ENCODE peak calls at places on chromosome 7, in five cellular contexts. G is fibroblast of lung, M is DND-41, A is PC-3, U is H9. F is an unnamed sample. For H3K4me1, the result is how much of the 10 kb centered on the place peaks cover.

GRCh38 chr7:138000081-138000701 is 1.7 kb downstream of the CREB3L2 start:
- DNase-seq in G (peak), A (no peak), U (peak), M (peak), F (peak)

GRCh38 chr7:157635669-157636068 is 298.9 kb downstream of the DNAJB6 start:
- DNase-seq in G (no peak), A (no peak), U (no peak), M (no peak), F (no peak)

GRCh38 chr7:141590071-141590470 is 38.9 kb downstream of the AGK start:
- DNase-seq in U (no peak), G (no peak), M (no peak), A (no peak), F (no peak)

GRCh38 chr7:63044721-63045120 is 953.9 kb upstream of the ZNF722 start:
- DNase-seq in A (no peak), M (no peak), U (no peak), G (no peak), F (no peak)

GRCh38 chr7:116398672-116399071 is 100.9 kb upstream of the CAV2 start:
- DNase-seq in G (no peak), M (no peak), A (no peak), U (no peak), F (no peak)

GRCh38 chr7:76386691-76387260 is 22.7 kb downstream of the SSC4D start:
- DNase-seq in M (no peak), A (no peak), U (no peak), G (no peak), F (no peak)

GRCh38 chr7:4029941-4030340 is 652.2 kb upstream of the FOXK1 start:
- DNase-seq in U (no peak), M (no peak), G (no peak), A (no peak), F (no peak)

GRCh38 chr7:47474937-47475879 is 106.7 kb downstream of the TNS3 start:
- DNase-seq in M (no peak), A (peak), G (peak), U (peak), F (peak)

GRCh38 chr7:2002561-2003450 is 229.9 kb downstream of the MAD1L1 start:
- DNase-seq in G (no peak), A (no peak), M (no peak), U (peak), F (peak)

GRCh38 chr7:84647797-84648762 is 453.5 kb upstream of the SEMA3A start:
- DNase-seq in G (peak), M (no peak), U (no peak), A (peak), F (no peak)

GRCh38 chr7:151795168-151795754 is 81.7 kb downstream of the PRKAG2 start:
- DNase-seq in A (peak), M (no peak), U (no peak), G (no peak), F (peak)

GRCh38 chr7:78215199-78215598 is 416.6 kb downstream of the PHTF2 start:
- DNase-seq in G (no peak), U (no peak), A (no peak), M (no peak), F (no peak)

GRCh38 chr7:29350351-29350750 is 155.8 kb downstream of the CHN2 start:
- DNase-seq in A (no peak), G (no peak), M (no peak), U (no peak), F (no peak)

GRCh38 chr7:30853576-30853975 is 58.1 kb upstream of the AQP1 start:
- DNase-seq in U (no peak), G (no peak), M (no peak), A (no peak), F (peak)

GRCh38 chr7:120060283-120060682 is 212.7 kb upstream of the KCND2 start:
- DNase-seq in M (no peak), A (no peak), G (peak), U (no peak), F (no peak)

GRCh38 chr7:137727413-137727812 is 119.4 kb downstream of the DGKI start:
- DNase-seq in M (no peak), G (peak), A (no peak), U (no peak), F (no peak)

GRCh38 chr7:99036531-99037175 is 107.3 kb downstream of the SMURF1 start:
- DNase-seq in M (peak), G (peak), A (peak), U (peak), F (no peak)

GRCh38 chr7:88092676-88092999 is 127.2 kb downstream of the SRI start:
- DNase-seq in A (no peak), M (no peak), U (no peak), G (no peak), F (no peak)

GRCh38 chr7:159033956-159034938 is 110.4 kb downstream of the VIPR2 start:
- DNase-seq in M (no peak), U (no peak), A (no peak), G (no peak), F (no peak)

GRCh38 chr7:101094791-101095375 is 9.6 kb downstream of the TRIM56 start:
- DNase-seq in U (peak), A (peak), M (no peak), G (peak), F (no peak)

GRCh38 chr7:97865104-97865503 is 7.1 kb downstream of the ASNS start:
- DNase-seq in A (no peak), G (no peak), M (no peak), U (no peak), F (no peak)

GRCh38 chr7:142412551-142413193 is 154.8 kb upstream of the PRSS58 start:
- DNase-seq in A (peak), U (peak), M (peak), G (peak), F (no peak)

GRCh38 chr7:45126920-45127319 is 15.4 kb upstream of the TBRG4 start:
- DNase-seq in U (no peak), M (no peak), A (no peak), G (no peak), F (no peak)

GRCh38 chr7:44673324-44673723 is 66.9 kb downstream of the OGDH start:
- DNase-seq in M (no peak), G (no peak), A (no peak), U (no peak), F (no peak)

GRCh38 chr7:20514364-20514763 is 101.1 kb upstream of the ABCB5 start:
- DNase-seq in U (no peak), M (no peak), A (peak), G (peak), F (peak)

GRCh38 chr7:66303454-66304160 is 98.5 kb downstream of the TPST1 start:
- DNase-seq in U (no peak), M (no peak), G (no peak), A (no peak), F (peak)

GRCh38 chr7:33701189-33701740 is 204.1 kb upstream of the BMPER start:
- DNase-seq in G (no peak), M (no peak), U (no peak), A (no peak), F (no peak)

GRCh38 chr7:121531175-121532070 is 135.3 kb upstream of the FAM3C start:
- DNase-seq in G (no peak), M (no peak), A (peak), U (no peak), F (no peak)

GRCh38 chr7:20541615-20542349 is 73.7 kb upstream of the ABCB5 start:
- DNase-seq in G (no peak), M (no peak), U (no peak), A (no peak), F (no peak)

GRCh38 chr7:151426486-151426905 is 13.4 kb downstream of the CRYGN start:
- DNase-seq in G (peak), U (no peak), M (no peak), A (peak), F (no peak)

GRCh38 chr7:2016761-2017482 is 215.8 kb downstream of the MAD1L1 start:
- DNase-seq in G (no peak), A (no peak), U (no peak), M (no peak), F (peak)

GRCh38 chr7:80724249-80724871 is 85.9 kb downstream of the CD36 start:
- DNase-seq in M (no peak), U (no peak), G (peak), A (peak), F (no peak)

GRCh38 chr7:35351466-35351865 is 97.6 kb upstream of the TBX20 start:
- DNase-seq in A (no peak), M (no peak), G (no peak), U (no peak), F (no peak)

GRCh38 chr7:66640802-66641525 is 12.3 kb downstream of the KCTD7 start:
- DNase-seq in M (no peak), G (no peak), A (no peak), U (no peak), F (no peak)

GRCh38 chr7:89826574-89826973 is 327.7 kb upstream of the STEAP1 start:
- DNase-seq in U (no peak), G (no peak), A (no peak), M (no peak), F (no peak)

GRCh38 chr7:80182630-80183276 is 48.1 kb downstream of the GNAI1 start:
- DNase-seq in G (peak), U (no peak), A (peak), M (no peak), F (no peak)

GRCh38 chr7:36366649-36367560 is 22.8 kb upstream of the ANLN start:
- DNase-seq in M (peak), G (peak), A (peak), U (peak), F (peak)

DNA sequence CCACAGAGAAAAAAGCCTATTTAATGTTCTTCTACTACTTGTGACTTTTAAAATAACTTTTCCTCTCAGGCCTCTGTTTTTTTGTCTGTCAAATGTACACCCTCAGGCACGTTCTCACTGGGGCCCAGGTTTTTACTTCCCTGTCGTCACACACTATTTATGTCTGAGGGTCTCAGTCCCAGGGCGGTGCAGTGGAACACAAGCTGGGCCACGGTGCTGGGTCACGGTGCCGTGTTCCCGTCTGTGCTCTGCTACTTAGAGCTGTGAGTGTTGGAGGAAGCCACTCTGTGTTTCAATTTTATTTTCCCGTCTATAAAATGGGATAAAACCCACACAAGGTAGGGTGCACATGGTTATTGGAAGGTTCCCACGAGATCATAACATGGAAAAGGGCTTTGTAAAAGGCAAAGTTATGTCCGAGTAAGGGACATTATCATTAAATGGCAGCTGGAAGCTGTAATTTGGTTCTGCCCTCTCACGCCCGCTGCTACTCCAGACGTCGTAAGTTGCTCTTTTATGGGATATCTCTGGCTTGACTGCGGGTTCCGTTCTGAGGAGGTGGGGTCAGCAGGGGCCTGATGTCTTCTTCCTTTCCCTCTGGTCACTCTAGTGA is 25.1 kb downstream of the ZNF775 start:
- DNase-seq in G (no peak), U (no peak), M (peak), A (no peak), F (peak)
- H3K4me1 ChIP-seq in G (under half), U (under half), M (half or more), A (under half), F (under half)

GRCh38 chr7:17244786-17245185 is 53.7 kb upstream of the AHR start:
- DNase-seq in U (no peak), M (no peak), G (no peak), A (no peak), F (no peak)

GRCh38 chr7:17247357-17247756 is 51.1 kb upstream of the AHR start:
- DNase-seq in G (no peak), M (no peak), A (no peak), U (no peak), F (no peak)

GRCh38 chr7:17253885-17254284 is 44.6 kb upstream of the AHR start:
- DNase-seq in U (no peak), G (no peak), M (no peak), A (no peak), F (no peak)

GRCh38 chr7:17248527-17248926 is 49.9 kb upstream of the AHR start:
- DNase-seq in U (no peak), G (no peak), A (no peak), M (no peak), F (no peak)
- H3K9ac ChIP-seq in U (no peak), G (no peak), A (no peak), M (no peak), F (no peak)

GRCh38 chr7:71414490-71414889 is 282.5 kb downstream of the GALNT17 start:
- DNase-seq in M (peak), A (no peak), G (no peak), U (no peak), F (no peak)
- H3K4me1 ChIP-seq in M (under half), A (under half), G (under half), U (under half), F (under half)

GRCh38 chr7:106346678-106347217 is 62.0 kb upstream of the NAMPT start:
- DNase-seq in A (peak), G (peak), U (no peak), M (peak), F (no peak)
- H3K9ac ChIP-seq in A (no peak), G (no peak), U (no peak), M (no peak), F (no peak)

GRCh38 chr7:128741491-128741890 is 2.3 kb downstream of the CALU start:
- DNase-seq in G (no peak), A (no peak), U (no peak), M (no peak), F (no peak)

GRCh38 chr7:128744366-128744905 is 5.3 kb downstream of the CALU start:
- DNase-seq in M (no peak), A (no peak), U (no peak), G (no peak), F (no peak)

GRCh38 chr7:128740996-128741395 is 1.8 kb downstream of the CALU start:
- DNase-seq in G (peak), A (no peak), M (no peak), U (no peak), F (no peak)

GRCh38 chr7:128742206-128742605 is 3.0 kb downstream of the CALU start:
- DNase-seq in A (peak), G (peak), M (no peak), U (no peak), F (no peak)

GRCh38 chr7:128743112-128743772 is 4.1 kb downstream of the CALU start:
- DNase-seq in M (no peak), U (no peak), G (no peak), A (no peak), F (no peak)
- H3K4me1 ChIP-seq in M (under half), U (under half), G (under half), A (under half), F (under half)

GRCh38 chr7:5426226-5426475 is 2.5 kb upstream of the TNRC18 start:
- DNase-seq in G (peak), A (peak), M (no peak), U (no peak), F (no peak)
- H3K9ac ChIP-seq in G (peak), A (peak), M (no peak), U (peak), F (peak)

GRCh38 chr7:131436384-131436783 is 108.7 kb downstream of the MKLN1 start:
- DNase-seq in M (no peak), G (no peak), U (no peak), A (no peak), F (no peak)

GRCh38 chr7:131444683-131445082 is 111.7 kb downstream of the PODXL start:
- DNase-seq in G (no peak), A (no peak), M (no peak), U (no peak), F (no peak)

GRCh38 chr7:131443496-131443895 is 112.9 kb downstream of the PODXL start:
- DNase-seq in U (no peak), G (peak), M (no peak), A (no peak), F (no peak)

GRCh38 chr7:131438969-131439368 is 111.3 kb downstream of the MKLN1 start:
- DNase-seq in A (no peak), U (no peak), G (no peak), M (no peak), F (no peak)
- H3K4me1 ChIP-seq in A (under half), U (under half), G (under half), M (under half), F (under half)

DNA sequence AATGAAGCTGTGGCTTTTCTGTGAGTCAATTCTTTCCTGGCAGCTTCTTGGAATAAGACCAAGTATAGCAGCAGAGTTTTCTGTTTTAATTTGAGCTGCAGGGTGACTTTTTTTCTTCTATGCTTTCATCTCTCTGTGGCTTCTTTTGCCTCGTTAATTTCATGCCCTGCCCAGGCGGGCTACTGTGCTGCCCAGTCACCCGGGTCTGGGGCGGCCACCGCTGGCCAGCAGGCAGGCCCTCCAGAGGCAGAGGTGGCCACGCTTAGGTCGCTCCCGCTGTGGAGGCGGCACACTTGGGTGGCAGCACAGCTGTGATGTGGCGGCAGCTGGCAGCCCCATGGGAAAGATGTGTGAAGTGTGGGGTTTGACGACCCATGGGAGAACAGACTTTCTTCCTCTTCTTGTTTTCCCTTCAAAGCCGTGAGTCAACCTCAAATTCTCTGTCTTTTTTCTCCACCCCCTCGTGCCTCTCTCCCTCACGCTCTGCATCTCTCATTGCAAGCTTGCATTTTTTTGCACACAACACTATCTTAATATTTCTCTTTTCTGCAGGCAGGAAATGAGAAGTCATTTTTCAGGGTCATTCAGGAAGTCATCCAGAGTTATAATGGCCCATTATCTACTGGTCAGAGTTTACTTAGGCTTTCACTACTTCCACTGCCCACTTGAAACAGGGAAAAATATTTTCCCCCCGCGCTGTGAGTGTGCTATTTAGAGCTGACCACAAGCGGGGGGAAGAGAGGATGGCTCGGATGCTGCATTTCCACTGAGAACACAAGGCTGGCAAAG is 67.8 kb downstream of the EGFR start:
- DNase-seq in U (no peak), M (peak), G (peak), A (peak), F (peak)
- H3K9ac ChIP-seq in U (no peak), M (no peak), G (peak), A (peak), F (no peak)

GRCh38 chr7:134694299-134694698 is 47.6 kb downstream of the BPGM start:
- DNase-seq in G (no peak), A (no peak), M (no peak), U (peak), F (no peak)

GRCh38 chr7:134696261-134696660 is 49.6 kb downstream of the BPGM start:
- DNase-seq in U (no peak), A (peak), M (no peak), G (no peak), F (no peak)

GRCh38 chr7:134695321-134695860 is 48.7 kb downstream of the BPGM start:
- DNase-seq in U (no peak), G (no peak), A (no peak), M (no peak), F (no peak)

GRCh38 chr7:134693256-134693655 is 46.6 kb downstream of the BPGM start:
- DNase-seq in A (peak), U (no peak), M (no peak), G (peak), F (no peak)

GRCh38 chr7:134694767-134695166 is 48.1 kb downstream of the BPGM start:
- DNase-seq in M (no peak), U (no peak), G (no peak), A (no peak), F (no peak)
- H3K4me1 ChIP-seq in M (under half), U (under half), G (under half), A (under half), F (under half)

F was measured in kidney.